ENCODE peak calls at places on chromosomes 2 and 18, in five cellular contexts. Z is colonic mucosa, A is right lobe of liver, N is SK-N-SH, K is tibial nerve. Y is an unnamed sample. For H3K4me1, the result is how much of the 10 kb centered on the place peaks cover.

GRCh38 chr2:237466266-237466665 is 20.8 kb upstream of the MLPH start:
- DNase-seq in N (peak), A (no peak), K (no peak), Z (no peak), Y (no peak)

GRCh38 chr2:79882548-79882947 is 369.7 kb downstream of the CTNNA2 start:
- DNase-seq in A (no peak), K (no peak), N (no peak), Z (no peak), Y (no peak)

GRCh38 chr2:182581196-182581935 is 134.7 kb upstream of the DNAJC10 start:
- DNase-seq in Z (no peak), K (no peak), A (no peak), N (no peak), Y (no peak)

GRCh38 chr2:20148841-20149702 is 75.9 kb downstream of the SDC1 start:
- DNase-seq in N (no peak), A (no peak), K (no peak), Z (no peak), Y (no peak)

GRCh38 chr18:28039078-28039477 is 137.9 kb downstream of the CDH2 start:
- DNase-seq in Z (no peak), N (no peak), K (no peak), A (no peak), Y (no peak)

GRCh38 chr2:231372326-231372725 is 23.2 kb upstream of the B3GNT7 start:
- DNase-seq in A (no peak), Z (no peak), K (no peak), N (no peak), Y (no peak)

GRCh38 chr2:170425291-170425751 is 247.4 kb downstream of the MYO3B start:
- DNase-seq in A (no peak), K (no peak), N (no peak), Z (peak), Y (no peak)

GRCh38 chr18:46577546-46577945 is 79.5 kb downstream of the LOXHD1 start:
- DNase-seq in Z (no peak), A (no peak), N (no peak), K (no peak), Y (no peak)

GRCh38 chr2:27089111-27089954 is 2.8 kb downstream of the KHK start:
- DNase-seq in N (no peak), Z (no peak), K (no peak), A (no peak), Y (no peak)

GRCh38 chr2:201171259-201171814 is 11.6 kb upstream of the CASP10 start:
- DNase-seq in K (no peak), N (no peak), A (no peak), Z (no peak), Y (no peak)

GRCh38 chr2:112004246-112004645 is 50.8 kb upstream of the TMEM87B start:
- DNase-seq in A (peak), Z (no peak), K (peak), N (no peak), Y (peak)

GRCh38 chr2:19020144-19021099 is 338.0 kb downstream of the OSR1 start:
- DNase-seq in A (no peak), K (no peak), N (no peak), Z (peak), Y (no peak)

GRCh38 chr2:230011617-230012016 is 57.1 kb downstream of the SLC16A14 start:
- DNase-seq in K (no peak), Z (no peak), A (no peak), N (no peak), Y (no peak)

GRCh38 chr2:207126724-207127314 is 38.9 kb downstream of the KLF7 start:
- DNase-seq in Z (no peak), K (no peak), A (no peak), N (no peak), Y (no peak)

GRCh38 chr2:238973038-238973772 is 125.3 kb downstream of the TWIST2 start:
- DNase-seq in Z (peak), A (no peak), K (no peak), N (no peak), Y (no peak)

GRCh38 chr2:183253441-183254130 is 129.3 kb downstream of the NUP35 start:
- DNase-seq in Z (no peak), K (no peak), A (no peak), N (peak), Y (no peak)

GRCh38 chr2:191386938-191387536 is 141.8 kb downstream of the MYO1B start:
- DNase-seq in Z (no peak), A (no peak), N (no peak), K (no peak), Y (no peak)

GRCh38 chr2:201070966-201071304 is 536 bp downstream of the HYCC2 start:
- DNase-seq in N (no peak), Z (peak), K (no peak), A (no peak), Y (no peak)

GRCh38 chr18:9495916-9496540 is 20.7 kb downstream of the RALBP1 start:
- DNase-seq in A (no peak), N (no peak), K (no peak), Z (no peak), Y (no peak)

GRCh38 chr2:9656270-9656766 is 25.5 kb upstream of the YWHAQ start:
- DNase-seq in Z (no peak), N (no peak), K (no peak), A (no peak), Y (no peak)

GRCh38 chr18:68504441-68505221 is 210.3 kb downstream of the TMX3 start:
- DNase-seq in N (no peak), A (no peak), Z (no peak), K (no peak), Y (no peak)

GRCh38 chr2:222872551-222872950 is 11.7 kb downstream of the ACSL3 start:
- DNase-seq in K (no peak), Z (no peak), A (no peak), N (no peak), Y (no peak)

GRCh38 chr2:106156305-106157288 is 37.5 kb downstream of the UXS1 start:
- DNase-seq in Z (no peak), N (no peak), A (no peak), K (no peak), Y (no peak)

GRCh38 chr18:24534271-24534670 is 73.8 kb downstream of the HRH4 start:
- DNase-seq in N (no peak), Z (no peak), A (no peak), K (no peak), Y (no peak)

GRCh38 chr2:203022751-203023150 is 8.1 kb downstream of the NBEAL1 start:
- DNase-seq in A (no peak), Z (no peak), K (no peak), N (no peak), Y (no peak)

GRCh38 chr2:203018181-203018580 is 3.5 kb downstream of the NBEAL1 start:
- DNase-seq in Z (no peak), A (no peak), K (no peak), N (no peak), Y (no peak)

GRCh38 chr2:203016716-203017115 is 2.0 kb downstream of the NBEAL1 start:
- DNase-seq in A (no peak), K (no peak), N (no peak), Z (no peak), Y (no peak)

GRCh38 chr2:203021986-203022385 is 7.3 kb downstream of the NBEAL1 start:
- DNase-seq in N (no peak), A (no peak), K (no peak), Z (no peak), Y (no peak)

GRCh38 chr2:203019142-203019541 is 4.5 kb downstream of the NBEAL1 start:
- DNase-seq in N (no peak), K (no peak), A (no peak), Z (no peak), Y (no peak)
- H3K4me1 ChIP-seq in N (under half), K (under half), A (under half), Z (under half), Y (half or more)

GRCh38 chr2:68741238-68741637 is 6.6 kb downstream of the ARHGAP25 start:
- DNase-seq in N (no peak), K (no peak), Z (peak), A (no peak), Y (no peak)
- H3K4me1 ChIP-seq in N (under half), K (under half), Z (under half), A (under half), Y (half or more)

DNA sequence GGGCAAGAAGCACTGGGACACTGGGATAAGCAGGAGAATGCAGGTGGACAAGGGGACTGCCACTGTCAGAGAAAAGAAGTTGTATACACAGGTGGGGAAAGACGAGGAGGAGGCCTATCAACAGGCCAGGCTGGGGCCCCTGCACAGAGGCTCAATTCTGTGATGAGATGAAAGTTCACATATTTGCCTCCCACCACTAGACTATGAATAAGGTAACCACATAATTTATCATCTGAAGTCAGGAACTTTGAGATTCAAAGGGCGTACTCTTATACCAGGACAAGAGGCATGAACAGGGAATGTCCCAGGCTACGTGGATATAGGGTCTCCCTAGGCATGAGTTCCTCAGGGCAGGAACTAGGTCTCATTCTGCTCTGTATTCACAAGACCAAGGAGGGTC is 34.2 kb downstream of the RNU4ATAC start:
- DNase-seq in A (no peak), N (no peak), Z (no peak), K (no peak), Y (no peak)
- H3K4me1 ChIP-seq in A (under half), N (under half), Z (under half), K (under half), Y (half or more)

GRCh38 chr18:36511791-36512352 is 214.4 kb downstream of the FHOD3 start:
- DNase-seq in Z (peak), A (no peak), K (no peak), N (peak), Y (no peak)

GRCh38 chr18:36516726-36517125 is 219.2 kb downstream of the FHOD3 start:
- DNase-seq in K (no peak), N (no peak), Z (no peak), A (no peak), Y (no peak)

GRCh38 chr18:36518839-36519238 is 221.3 kb downstream of the FHOD3 start:
- DNase-seq in K (no peak), N (no peak), Z (no peak), A (no peak), Y (no peak)

GRCh38 chr18:36516258-36516657 is 218.7 kb downstream of the FHOD3 start:
- DNase-seq in N (no peak), A (no peak), Z (no peak), K (no peak), Y (no peak)

DNA sequence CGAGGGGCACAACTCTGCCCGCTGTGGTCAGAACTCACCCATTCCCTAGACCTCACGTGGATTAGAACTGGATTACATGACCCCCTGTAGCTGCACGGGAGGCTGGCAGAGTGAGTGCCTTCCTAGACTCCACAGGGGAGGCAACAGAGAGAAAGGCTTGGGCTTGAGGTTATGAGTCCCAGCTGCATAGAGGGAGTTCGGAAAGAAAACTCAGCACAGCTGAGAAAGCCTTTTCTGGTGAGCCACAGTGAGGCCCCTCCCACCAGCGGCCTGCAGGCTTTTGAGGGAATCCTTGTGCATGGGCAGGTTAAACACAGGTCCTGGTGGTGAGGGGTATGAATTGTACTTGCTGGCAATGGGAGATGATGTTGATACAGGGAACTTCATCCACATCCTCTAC is 217.3 kb downstream of the FHOD3 start:
- DNase-seq in K (no peak), A (no peak), N (no peak), Z (no peak), Y (no peak)
- H3K4me1 ChIP-seq in K (under half), A (under half), N (under half), Z (under half), Y (under half)

DNA sequence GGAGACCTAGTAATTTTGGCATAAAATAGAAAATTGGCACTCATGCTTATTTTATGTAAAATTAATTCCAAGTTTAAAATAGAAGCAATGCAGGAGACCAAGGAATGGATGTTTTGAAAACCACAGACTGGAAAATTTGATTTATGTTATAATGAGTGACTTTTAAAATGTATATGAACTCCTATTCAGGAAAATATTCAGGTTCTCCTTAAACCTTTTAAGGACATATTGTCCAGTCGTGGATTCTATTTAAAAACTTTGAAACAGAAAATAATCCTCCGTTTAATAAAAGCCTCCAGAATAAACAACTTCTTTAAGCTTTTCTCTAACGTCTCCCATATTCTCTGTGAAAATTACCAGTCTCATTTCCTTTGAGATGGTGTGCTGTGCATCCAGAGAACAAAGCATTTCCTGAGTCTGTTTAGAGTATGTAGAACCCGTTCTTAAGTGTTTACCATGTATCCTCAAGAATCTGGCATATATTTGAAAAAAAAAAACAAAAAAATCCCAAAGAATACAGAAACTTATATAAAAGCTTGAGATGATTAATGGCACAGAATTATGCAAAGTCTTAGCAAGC is 8.6 kb upstream of the YES1 start:
- DNase-seq in A (no peak), N (no peak), Z (no peak), K (no peak), Y (no peak)
- H3K4me1 ChIP-seq in A (under half), N (under half), Z (under half), K (under half), Y (under half)

GRCh38 chr2:77520981-77521380 is 1.2 kb downstream of the LRRTM4 start:
- DNase-seq in K (no peak), A (no peak), N (peak), Z (no peak), Y (no peak)

GRCh38 chr2:77519888-77520506 is 2.2 kb downstream of the LRRTM4 start:
- DNase-seq in Z (no peak), K (no peak), N (no peak), A (no peak), Y (no peak)

GRCh38 chr2:77521482-77521881 is 694 bp downstream of the LRRTM4 start:
- DNase-seq in N (no peak), A (no peak), Z (no peak), K (no peak), Y (no peak)

GRCh38 chr2:77521931-77522470 is at the start of gene LRRTM4:
- DNase-seq in K (peak), N (peak), A (no peak), Z (no peak), Y (no peak)

GRCh38 chr2:77522883-77523282 is 707 bp upstream of the LRRTM4 start:
- DNase-seq in K (no peak), Z (no peak), A (no peak), N (no peak), Y (no peak)
- H3K4me1 ChIP-seq in K (under half), Z (under half), A (under half), N (under half), Y (under half)

DNA sequence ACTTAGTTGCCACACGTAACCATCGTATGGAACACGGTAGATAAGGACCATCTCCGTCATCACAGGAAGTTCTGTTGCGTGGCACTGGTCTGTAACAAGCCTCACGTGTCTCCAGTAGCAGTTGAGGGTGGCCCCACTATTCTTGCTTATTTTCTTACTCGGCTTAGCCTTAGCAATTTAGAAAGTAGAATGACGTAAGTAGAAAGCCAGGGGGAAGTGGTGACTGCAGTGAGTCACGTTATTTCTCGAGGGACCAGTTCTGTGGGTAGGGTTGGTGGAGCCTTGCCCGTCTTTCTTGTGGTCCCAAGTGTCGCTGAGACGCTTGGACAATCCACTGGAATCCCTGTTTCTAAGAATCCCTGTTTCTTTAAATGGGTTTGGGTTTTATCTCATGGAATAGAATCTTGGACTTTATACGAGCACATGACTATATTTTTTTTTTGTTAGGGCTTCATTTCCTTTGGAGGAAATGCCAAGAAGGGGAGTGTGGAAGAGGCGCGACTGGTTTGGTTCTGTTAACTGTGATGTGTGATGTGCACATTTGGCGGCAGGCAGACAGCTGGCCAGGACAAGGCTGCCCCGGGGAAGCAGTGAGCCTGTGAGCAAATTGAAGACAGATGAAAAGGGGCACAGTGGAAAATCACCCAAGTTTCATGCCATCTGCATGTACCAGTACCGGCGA is 96.2 kb downstream of the CABLES1 start:
- DNase-seq in N (peak), A (peak), K (peak), Z (peak), Y (peak)
- H3K4me1 ChIP-seq in N (under half), A (under half), K (under half), Z (under half), Y (under half)

DNA sequence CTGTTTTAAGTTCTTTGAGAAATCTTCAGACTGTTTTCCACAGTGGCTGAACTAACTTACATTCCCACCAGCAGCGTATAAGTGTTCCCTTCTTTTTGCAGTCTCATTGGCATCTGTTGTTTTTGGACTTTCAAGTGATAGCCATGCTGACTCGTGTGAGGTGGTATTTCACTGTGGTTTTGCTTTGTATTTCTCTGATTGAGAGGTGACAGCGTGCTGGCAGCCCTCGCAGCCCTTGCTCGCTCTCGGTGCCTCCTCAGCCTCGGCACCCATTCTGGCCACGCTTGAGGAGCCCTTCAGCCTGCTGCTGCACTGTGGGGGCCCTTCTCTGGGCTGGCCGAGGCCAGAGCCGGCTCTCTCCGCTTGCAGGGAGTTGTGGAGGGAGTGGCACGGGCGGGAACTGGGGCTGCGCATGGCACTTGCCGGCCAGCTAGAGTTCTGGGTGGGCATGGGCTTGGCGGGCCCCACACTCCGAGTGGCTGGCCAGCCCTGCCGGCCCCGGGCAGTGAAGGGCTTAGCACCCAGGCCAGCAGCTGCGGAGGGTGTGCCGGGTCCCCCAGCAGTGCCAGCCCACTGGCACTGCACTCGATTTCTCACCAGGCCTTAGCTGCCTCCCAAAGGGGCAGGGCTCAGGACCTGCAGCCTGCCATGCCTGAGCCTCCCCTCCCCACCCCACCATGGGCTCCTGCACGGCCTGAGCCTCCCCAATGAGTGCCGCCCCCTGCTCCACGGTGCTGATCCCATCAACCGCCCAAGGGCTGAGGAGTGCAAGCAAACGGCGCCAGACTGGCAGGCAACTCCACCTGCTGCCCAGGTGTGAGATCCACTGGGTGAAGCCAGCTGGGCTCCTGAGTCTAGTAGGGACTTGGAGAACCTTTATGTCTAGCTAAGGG is 151.7 kb downstream of the IRS1 start:
- DNase-seq in A (no peak), N (no peak), K (no peak), Z (no peak), Y (no peak)
- H3K4me1 ChIP-seq in A (under half), N (under half), K (under half), Z (under half), Y (under half)

GRCh38 chr2:65415091-65415490 is 17.3 kb downstream of the SPRED2 start:
- DNase-seq in N (peak), A (no peak), K (no peak), Z (no peak), Y (no peak)
- H3K4me1 ChIP-seq in N (under half), A (under half), K (under half), Z (under half), Y (half or more)